ENCODE peak calls at places on chromosomes 16 and 17, in six cellular contexts. P, K, R, I, L and Z are unnamed samples.
A peak's percentile ranks its signal among the peaks of the same experiment; 100 is the strongest.

GRCh38 chr16:23608194-23608593 is 12.1 kb upstream of the NDUFAB1 start:
- DNase-seq in P (no peak), K (peak; percentile 95), R (no peak), I (no peak), L (peak; percentile 4), Z (no peak)

GRCh38 chr16:60091076-60091475 is 1357.0 kb upstream of the GOT2 start:
- DNase-seq in P (no peak), K (no peak), R (no peak), I (no peak), L (no peak), Z (no peak)

GRCh38 chr16:86522639-86523038 is 12.3 kb downstream of the FOXF1 start:
- DNase-seq in P (no peak), K (no peak), R (no peak), I (no peak), L (no peak), Z (no peak)

GRCh38 chr16:27284865-27285675 is 16.5 kb upstream of the NSMCE1 start:
- DNase-seq in P (no peak), K (no peak), R (no peak), I (no peak), L (no peak), Z (no peak)

GRCh38 chr17:79391808-79392233 is 219.0 kb downstream of the RBFOX3 start:
- DNase-seq in P (peak; percentile 85), K (peak; percentile 77), R (peak; percentile 76), I (peak; percentile 85), L (peak; percentile 31), Z (peak; percentile 97)

GRCh38 chr17:80348551-80349436 is 66.2 kb upstream of the ENDOV start:
- DNase-seq in P (no peak), K (no peak), R (no peak), I (no peak), L (no peak), Z (no peak)

GRCh38 chr16:31397701-31398100 is 4.6 kb downstream of the ITGAD start:
- DNase-seq in P (no peak), K (no peak), R (peak; percentile 45), I (no peak), L (no peak), Z (no peak)

GRCh38 chr17:4536742-4537411 is 18.3 kb downstream of the MYBBP1A start:
- DNase-seq in P (no peak), K (peak; percentile 67), R (no peak), I (no peak), L (no peak), Z (no peak)

GRCh38 chr16:3960049-3960809 is 79.7 kb upstream of the CREBBP start:
- DNase-seq in P (no peak), K (peak; percentile 63), R (no peak), I (no peak), L (no peak), Z (no peak)

GRCh38 chr17:27540300-27541105 is 84.3 kb downstream of the KSR1 start:
- DNase-seq in P (no peak), K (peak; percentile 100), R (peak; percentile 94), I (no peak), L (peak; percentile 99), Z (no peak)

GRCh38 chr17:79075861-79076406 is 1.3 kb downstream of the ENGASE start:
- DNase-seq in P (no peak), K (no peak), R (peak; percentile 23), I (no peak), L (no peak), Z (no peak)

GRCh38 chr17:15453782-15454181 is 13.6 kb downstream of the CDRT4 start:
- DNase-seq in P (no peak), K (no peak), R (no peak), I (no peak), L (no peak), Z (no peak)

GRCh38 chr17:72359274-72359673 is 238.5 kb downstream of the SOX9 start:
- DNase-seq in P (no peak), K (no peak), R (no peak), I (no peak), L (no peak), Z (no peak)

GRCh38 chr17:81420769-81421462 is 25.7 kb downstream of the BAHCC1 start:
- DNase-seq in P (no peak), K (peak; percentile 48), R (peak; percentile 91), I (no peak), L (no peak), Z (no peak)

GRCh38 chr17:82830249-82830661 is 9.6 kb downstream of the ZNF750 start:
- DNase-seq in P (no peak), K (peak; percentile 48), R (no peak), I (no peak), L (no peak), Z (no peak)

GRCh38 chr17:73342549-73343167 is 30.9 kb upstream of the CDC42EP4 start:
- DNase-seq in P (peak; percentile 56), K (peak; percentile 74), R (no peak), I (no peak), L (no peak), Z (no peak)

GRCh38 chr16:4021070-4021779 is 95.0 kb downstream of the ADCY9 start:
- DNase-seq in P (no peak), K (no peak), R (no peak), I (no peak), L (no peak), Z (no peak)

GRCh38 chr17:42603318-42603717 is 5.9 kb downstream of the RETREG3 start:
- DNase-seq in P (no peak), K (no peak), R (no peak), I (no peak), L (no peak), Z (no peak)

GRCh38 chr16:75860654-75861053 is 134.4 kb upstream of the CPHXL start:
- DNase-seq in P (peak; percentile 56), K (no peak), R (no peak), I (no peak), L (no peak), Z (no peak)

GRCh38 chr16:26396511-26397235 is 670.1 kb upstream of the C16orf82 start:
- DNase-seq in P (no peak), K (no peak), R (no peak), I (peak; percentile 42), L (no peak), Z (no peak)

GRCh38 chr16:74605332-74605731 is 1.6 kb downstream of the GLG1 start:
- DNase-seq in P (no peak), K (no peak), R (no peak), I (no peak), L (no peak), Z (no peak)

GRCh38 chr17:33267279-33267790 is 25.8 kb downstream of the ASIC2 start:
- DNase-seq in P (no peak), K (peak; percentile 51), R (no peak), I (no peak), L (peak; percentile 19), Z (no peak)

GRCh38 chr16:3138823-3139426 is 4.1 kb downstream of the ZNF213 start:
- DNase-seq in P (no peak), K (no peak), R (peak; percentile 26), I (no peak), L (no peak), Z (no peak)

GRCh38 chr17:19753049-19753444 is 4.9 kb upstream of the ALDH3A1 start:
- DNase-seq in P (no peak), K (peak; percentile 77), R (peak; percentile 94), I (no peak), L (no peak), Z (no peak)

GRCh38 chr17:47717845-47718621 is 15.0 kb upstream of the TBX21 start:
- DNase-seq in P (no peak), K (no peak), R (no peak), I (no peak), L (no peak), Z (no peak)

GRCh38 chr17:15651583-15652110 is 32.1 kb upstream of the FBXW10B start:
- DNase-seq in P (peak; percentile 37), K (peak; percentile 98), R (peak; percentile 97), I (peak; percentile 41), L (peak; percentile 84), Z (no peak)

GRCh38 chr16:3988824-3989223 is 108.3 kb upstream of the CREBBP start:
- DNase-seq in P (no peak), K (no peak), R (no peak), I (no peak), L (no peak), Z (no peak)

GRCh38 chr16:53054670-53055485 is at the start of gene CHD9:
- DNase-seq in P (peak; percentile 89), K (peak; percentile 87), R (peak; percentile 90), I (peak; percentile 95), L (peak; percentile 49), Z (no peak)

GRCh38 chr16:53055603-53056527 is 1.1 kb downstream of the CHD9 start:
- DNase-seq in P (peak; percentile 39), K (peak; percentile 94), R (no peak), I (peak; percentile 68), L (peak; percentile 43), Z (peak; percentile 61)

GRCh38 chr16:53057658-53058057 is 2.9 kb downstream of the CHD9 start:
- DNase-seq in P (no peak), K (no peak), R (no peak), I (no peak), L (no peak), Z (no peak)

GRCh38 chr16:53058441-53058840 is 3.6 kb downstream of the CHD9 start:
- DNase-seq in P (no peak), K (no peak), R (no peak), I (no peak), L (no peak), Z (no peak)

DNA sequence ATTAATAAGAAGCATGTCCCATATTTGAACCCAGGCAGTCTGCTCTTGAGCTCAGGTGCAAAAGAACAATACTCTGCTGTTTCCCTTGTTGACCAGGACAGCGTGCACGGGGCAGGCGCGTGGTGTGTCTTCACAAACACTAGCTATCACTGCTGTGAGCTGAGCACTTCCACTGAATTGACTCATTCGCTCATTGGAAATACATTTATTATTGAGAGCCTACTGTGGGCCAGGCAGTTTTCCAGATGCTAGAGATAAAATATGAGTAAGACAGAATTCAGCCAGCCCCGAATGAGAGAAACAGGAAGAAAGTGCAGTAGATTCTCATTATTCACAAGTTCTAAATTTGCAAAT is 1.7 kb downstream of the CHD9 start:
- DNase-seq in P (no peak), K (peak; percentile 70), R (no peak), I (no peak), L (no peak), Z (no peak)
- H3K4me3 ChIP-seq in P (no peak overlapping the region), K (no peak overlapping the region), R (no peak overlapping the region), I (peak overlapping the region; percentile 91), L (no peak overlapping the region), Z (no peak overlapping the region)

GRCh38 chr17:39270923-39271322 is 45.2 kb upstream of the STAC2 start:
- DNase-seq in P (no peak), K (peak; percentile 74), R (no peak), I (peak; percentile 86), L (peak; percentile 11), Z (no peak)
- H3K4me3 ChIP-seq in P (no peak overlapping the region), K (no peak overlapping the region), R (no peak overlapping the region), I (no peak overlapping the region), L (no peak overlapping the region), Z (no peak overlapping the region)

GRCh38 chr17:77312786-77313599 is 172.2 kb downstream of the SEC14L1 start:
- DNase-seq in P (no peak), K (peak; percentile 83), R (peak; percentile 90), I (no peak), L (peak; percentile 87), Z (no peak)
- H3K4me3 ChIP-seq in P (no peak overlapping the region), K (no peak overlapping the region), R (no peak overlapping the region), I (no peak overlapping the region), L (no peak overlapping the region), Z (no peak overlapping the region)

GRCh38 chr17:17935321-17936271 is 36.6 kb downstream of the TOM1L2 start:
- DNase-seq in P (no peak), K (peak; percentile 93), R (peak; percentile 66), I (no peak), L (peak; percentile 63), Z (no peak)
- H3K4me3 ChIP-seq in P (no peak overlapping the region), K (no peak overlapping the region), R (no peak overlapping the region), I (no peak overlapping the region), L (no peak overlapping the region), Z (no peak overlapping the region)